ENCODE peak calls at places on chromosome 21, in five cellular contexts. N is Calu3; X is CD4-positive, alpha-beta T cell; S is activated CD4-positive, alpha-beta T cell treated with anti-CD3 and anti-CD28 coated beads, Interleukin-2, amount 50 U/mL, for 24 hours; G is mucosa of descending colon. L is an unnamed sample.

GRCh38 chr21:34576043-34576466 is 38.9 kb downstream of the RCAN1 start:
- DNase-seq in X (no peak), G (no peak), N (no peak), S (no peak), L (no peak)

GRCh38 chr21:45534591-45535331 is 7.5 kb downstream of the SLC19A1 start:
- DNase-seq in G (peak; percentile 82), X (no peak), N (no peak), S (no peak), L (no peak)

GRCh38 chr21:38311091-38311490 is 54.3 kb downstream of the KCNJ15 start:
- DNase-seq in N (no peak), G (no peak), X (no peak), S (no peak), L (no peak)

GRCh38 chr21:23890652-23891051 is 1716.6 kb downstream of the MRPL39 start:
- DNase-seq in N (no peak), G (no peak), X (no peak), S (no peak), L (no peak)

GRCh38 chr21:16624468-16625102 is 888.3 kb upstream of the CXADR start:
- DNase-seq in S (no peak), X (no peak), N (no peak), G (no peak), L (peak; percentile 10)

GRCh38 chr21:31410763-31411278 is 66.8 kb upstream of the TIAM1 start:
- DNase-seq in S (no peak), X (no peak), G (no peak), N (no peak), L (no peak)

GRCh38 chr21:45800339-45801080 is 157.0 kb downstream of the PCBP3 start:
- DNase-seq in G (no peak), S (no peak), N (no peak), X (no peak), L (no peak)

GRCh38 chr21:35044128-35044527 is 5.0 kb downstream of the RUNX1 start:
- DNase-seq in S (no peak), G (no peak), X (no peak), N (no peak), L (no peak)

GRCh38 chr21:46004168-46004861 is 22.7 kb downstream of the COL6A1 start:
- DNase-seq in S (no peak), G (no peak), X (no peak), N (no peak), L (no peak)

GRCh38 chr21:36909901-36910561 is 56.4 kb downstream of the HLCS start:
- DNase-seq in N (peak; percentile 31), S (peak; percentile 20), X (no peak), G (no peak), L (peak; percentile 94)

GRCh38 chr21:42171091-42172053 is 47.6 kb upstream of the ABCG1 start:
- DNase-seq in N (peak; percentile 68), S (no peak), G (peak; percentile 86), X (no peak), L (no peak)

GRCh38 chr21:35682874-35683549 is 377.3 kb downstream of the SETD4 start:
- DNase-seq in X (no peak), N (no peak), G (no peak), S (no peak), L (no peak)

GRCh38 chr21:37532868-37533780 is 166.6 kb downstream of the DYRK1A start:
- DNase-seq in N (peak; percentile 47), S (no peak), X (no peak), G (no peak), L (peak; percentile 66)

GRCh38 chr21:45531393-45532215 is 10.6 kb downstream of the SLC19A1 start:
- DNase-seq in X (no peak), S (no peak), G (peak; percentile 52), N (no peak), L (no peak)